ENCODE peak calls at places on chromosomes 16 and 17, in nine cellular contexts. E, W, A, I, T, U, O, V and R are unnamed samples.

GRCh38 chr17:77356109-77356689 is 215.4 kb downstream of the SEC14L1 start:
- DNase-seq in U (no peak), V (no peak), W (no peak), T (no peak), E (no peak), A (no peak), O (no peak), I (peak), R (no peak)

GRCh38 chr17:28402224-28402630 is 3.8 kb downstream of the SLC46A1 start:
- DNase-seq in W (no peak), U (no peak), I (no peak), E (no peak), T (no peak), A (no peak), O (no peak), V (no peak), R (no peak)

GRCh38 chr17:59972778-59973177 is 8.2 kb upstream of the RNFT1 start:
- DNase-seq in O (no peak), W (no peak), A (no peak), E (peak), U (no peak), I (no peak), T (peak), V (no peak), R (no peak)

GRCh38 chr16:11170696-11171447 is 85.1 kb downstream of the SOCS1 start:
- DNase-seq in V (no peak), I (no peak), U (no peak), O (no peak), E (no peak), W (no peak), A (no peak), T (no peak), R (no peak)

GRCh38 chr17:56744721-56745120 is 89.0 kb downstream of the C17orf67 start:
- DNase-seq in I (no peak), E (peak), T (no peak), O (no peak), V (no peak), A (no peak), W (no peak), U (no peak), R (no peak)

GRCh38 chr16:9060225-9060624 is 31.2 kb upstream of the HAPSTR1 start:
- DNase-seq in E (peak), O (no peak), T (no peak), I (no peak), A (no peak), U (no peak), W (no peak), V (no peak), R (no peak)

GRCh38 chr17:42537826-42538451 is 1.9 kb downstream of the NAGLU start:
- DNase-seq in W (no peak), A (no peak), I (no peak), O (no peak), T (no peak), U (no peak), E (no peak), V (no peak), R (no peak)

GRCh38 chr17:56913867-56914640 is at the start of gene TRIM25:
- DNase-seq in E (peak), V (peak), T (peak), A (no peak), U (peak), I (peak), O (peak), W (peak), R (peak)

GRCh38 chr17:2724783-2725164 is 13.2 kb upstream of the CLUH start:
- DNase-seq in O (no peak), W (no peak), V (peak), E (peak), T (no peak), A (no peak), I (no peak), U (peak), R (no peak)

GRCh38 chr17:77002103-77003045 is 134.2 kb downstream of the MGAT5B start:
- DNase-seq in U (peak), E (peak), A (no peak), I (no peak), T (peak), O (no peak), V (peak), W (no peak), R (no peak)

GRCh38 chr17:77542551-77543490 is 402.1 kb downstream of the SEC14L1 start:
- DNase-seq in U (peak), O (peak), E (peak), A (peak), V (peak), T (peak), I (peak), W (peak), R (peak)

GRCh38 chr17:4945176-4945943 is 3.0 kb downstream of the PFN1 start:
- DNase-seq in V (peak), I (peak), W (no peak), A (peak), E (peak), T (peak), U (peak), O (peak), R (peak)

GRCh38 chr17:78159575-78160158 is 8.7 kb upstream of the SYNGR2 start:
- DNase-seq in U (no peak), V (no peak), A (no peak), T (peak), W (no peak), I (no peak), E (peak), O (no peak), R (no peak)

GRCh38 chr16:67098599-67098998 is 11.1 kb upstream of the PHAF1 start:
- DNase-seq in W (no peak), T (no peak), U (no peak), E (no peak), I (no peak), V (no peak), A (no peak), O (no peak), R (no peak)

DNA sequence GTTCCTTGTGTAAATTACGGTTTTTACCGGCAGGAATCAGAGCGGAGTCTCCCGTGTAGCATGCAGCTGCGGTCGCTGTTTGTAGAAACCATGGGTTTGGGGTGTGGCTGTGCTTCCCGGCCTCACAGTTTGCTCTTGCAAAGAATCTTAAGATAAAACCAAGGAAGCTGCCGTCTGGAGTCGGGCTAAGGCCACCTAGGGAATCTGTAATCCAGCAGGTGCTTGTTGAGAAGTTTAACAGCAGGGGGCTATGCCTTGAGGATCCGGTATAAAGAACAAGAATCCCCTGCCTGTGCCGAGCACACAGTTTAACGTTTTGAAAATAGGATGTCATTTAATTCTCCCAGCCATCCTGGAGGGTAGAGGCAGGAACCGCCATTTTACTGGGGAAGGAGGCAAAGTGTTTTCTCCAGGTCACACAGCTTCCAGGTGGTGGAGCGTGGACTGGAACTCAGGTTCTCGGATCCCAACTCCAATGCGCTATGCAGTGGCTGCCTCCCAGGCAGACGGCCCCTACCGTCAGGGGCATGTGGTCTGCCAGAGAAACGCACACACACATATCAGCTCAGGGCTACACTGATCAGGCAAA is 6.0 kb upstream of the TLCD3A start:
- DNase-seq in T (no peak), O (no peak), E (no peak), U (no peak), V (peak), I (no peak), W (no peak), A (no peak), R (no peak)
- H3K4me3 ChIP-seq in T (no peak), O (no peak), E (no peak), U (no peak), V (no peak), I (no peak), W (no peak), A (no peak), R (no peak)

GRCh38 chr16:84366208-84366607 is 2.1 kb upstream of the ATP2C2 start:
- DNase-seq in I (no peak), U (no peak), W (no peak), T (no peak), E (no peak), V (no peak), A (no peak), O (no peak), R (no peak)

GRCh38 chr16:84369105-84369504 is 767 bp downstream of the ATP2C2 start:
- DNase-seq in I (no peak), O (no peak), E (no peak), V (no peak), U (no peak), T (no peak), A (no peak), W (no peak), R (no peak)

GRCh38 chr16:84368327-84368996 is at the start of gene ATP2C2:
- DNase-seq in O (no peak), E (no peak), V (peak), I (no peak), W (no peak), U (no peak), T (no peak), A (no peak), R (no peak)

GRCh38 chr16:84367297-84367680 is 1.0 kb upstream of the ATP2C2 start:
- DNase-seq in O (no peak), W (no peak), I (no peak), V (no peak), E (no peak), A (no peak), T (no peak), U (no peak), R (no peak)

DNA sequence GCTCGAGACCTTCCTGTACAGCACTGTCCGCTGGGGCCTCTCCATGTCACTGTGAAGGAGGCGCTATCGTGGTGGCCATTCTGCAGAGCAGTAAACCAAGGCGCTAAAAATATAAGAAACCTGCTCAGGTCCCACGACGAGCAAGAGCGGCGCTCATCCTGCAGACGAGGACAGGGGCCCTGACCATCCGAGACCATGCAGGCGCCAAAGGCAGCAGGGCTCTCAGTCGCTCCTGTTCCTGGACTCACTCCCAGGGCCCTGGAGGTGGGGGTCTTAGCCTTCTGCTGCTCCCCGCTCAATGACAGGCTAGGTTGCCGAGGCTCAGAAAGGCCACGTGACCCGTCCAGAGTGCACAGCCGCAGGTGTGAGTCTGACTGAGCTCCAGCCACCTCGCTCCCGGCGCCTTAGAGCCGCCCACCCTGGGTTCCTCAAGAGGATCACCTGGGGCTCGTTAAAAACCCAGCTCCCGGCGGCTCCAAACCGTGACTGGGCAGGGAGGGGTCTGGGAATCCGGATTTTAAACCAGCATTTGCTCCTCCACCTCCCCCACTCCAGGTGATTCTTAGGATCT is 503 bp upstream of the ATP2C2 start:
- DNase-seq in A (no peak), E (no peak), T (no peak), I (no peak), W (no peak), U (no peak), V (peak), O (no peak), R (no peak)
- H3K4me3 ChIP-seq in A (no peak), E (no peak), T (no peak), I (peak), W (no peak), U (peak), V (peak), O (no peak), R (no peak)

GRCh38 chr17:68248199-68248825 is 469 bp downstream of the AMZ2 start:
- DNase-seq in V (peak), T (peak), I (peak), O (no peak), E (peak), A (no peak), W (no peak), U (peak), R (no peak)

GRCh38 chr17:68248886-68249872 is 1.3 kb downstream of the AMZ2 start:
- DNase-seq in E (no peak), I (peak), T (no peak), O (peak), V (no peak), W (no peak), A (no peak), U (no peak), R (no peak)

GRCh38 chr17:68247445-68248198 is at the start of gene AMZ2:
- DNase-seq in O (peak), U (peak), A (peak), T (peak), I (peak), E (peak), W (peak), V (peak), R (peak)

DNA sequence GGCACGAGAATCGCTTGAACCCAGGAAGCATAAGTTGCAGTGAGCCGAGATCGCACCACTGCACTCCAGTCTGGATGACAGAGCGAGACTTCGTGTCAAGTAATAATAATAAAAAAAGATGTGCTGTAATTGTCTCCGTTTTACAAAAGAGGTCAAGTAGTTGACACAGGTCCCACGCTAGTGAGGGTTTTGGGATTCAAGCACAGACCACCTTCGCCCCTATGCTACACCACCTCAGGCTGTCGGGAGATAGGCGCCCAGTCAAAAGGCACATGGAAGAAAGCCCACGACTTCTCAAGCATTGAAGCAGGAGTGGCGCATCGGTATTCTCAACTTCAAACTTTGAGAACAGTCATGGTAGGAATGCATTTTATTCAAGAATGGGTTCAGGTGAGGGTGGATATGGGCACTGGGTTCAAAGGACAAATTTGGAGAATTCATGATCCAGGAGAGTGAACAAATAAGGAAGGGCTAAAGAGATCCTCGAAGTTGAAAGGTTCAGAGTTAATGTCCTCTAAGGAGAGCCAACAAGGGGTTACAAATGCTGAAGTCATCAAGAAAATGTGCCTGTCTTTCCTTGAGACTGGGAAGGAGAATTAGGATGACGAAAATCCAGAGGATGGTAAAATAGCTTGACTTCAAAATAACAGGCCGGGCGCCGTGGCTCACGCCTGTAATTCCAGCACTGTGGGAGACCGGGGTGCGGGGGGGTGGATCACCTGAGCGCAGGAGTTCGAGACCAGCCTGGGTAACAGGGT is 1.4 kb upstream of the AMZ2 start:
- DNase-seq in E (no peak), A (no peak), O (no peak), U (no peak), V (no peak), T (no peak), W (no peak), I (no peak), R (no peak)
- H3K4me3 ChIP-seq in E (no peak), A (no peak), O (no peak), U (peak), V (no peak), T (no peak), W (peak), I (no peak), R (no peak)

GRCh38 chr16:14493791-14494190 is 136.3 kb downstream of the PARN start:
- DNase-seq in U (no peak), A (no peak), W (no peak), E (no peak), V (no peak), O (no peak), I (no peak), T (no peak), R (no peak)
- H3K4me3 ChIP-seq in U (no peak), A (no peak), W (no peak), E (no peak), V (no peak), O (no peak), I (no peak), T (no peak), R (no peak)

GRCh38 chr17:32126746-32127145 is 15.6 kb upstream of the RHOT1 start:
- DNase-seq in E (no peak), I (no peak), U (no peak), V (no peak), W (no peak), T (no peak), O (no peak), A (no peak), R (no peak)

GRCh38 chr17:32124985-32125847 is 17.1 kb upstream of the RHOT1 start:
- DNase-seq in O (no peak), V (no peak), T (no peak), W (no peak), I (no peak), E (no peak), U (peak), A (no peak), R (no peak)

GRCh38 chr17:32126325-32126724 is 16.0 kb upstream of the RHOT1 start:
- DNase-seq in W (no peak), A (no peak), E (no peak), V (no peak), O (no peak), T (no peak), U (no peak), I (no peak), R (no peak)

GRCh38 chr17:32125848-32126153 is 16.5 kb upstream of the RHOT1 start:
- DNase-seq in I (no peak), A (no peak), E (no peak), O (no peak), V (no peak), T (no peak), W (no peak), U (no peak), R (no peak)

DNA sequence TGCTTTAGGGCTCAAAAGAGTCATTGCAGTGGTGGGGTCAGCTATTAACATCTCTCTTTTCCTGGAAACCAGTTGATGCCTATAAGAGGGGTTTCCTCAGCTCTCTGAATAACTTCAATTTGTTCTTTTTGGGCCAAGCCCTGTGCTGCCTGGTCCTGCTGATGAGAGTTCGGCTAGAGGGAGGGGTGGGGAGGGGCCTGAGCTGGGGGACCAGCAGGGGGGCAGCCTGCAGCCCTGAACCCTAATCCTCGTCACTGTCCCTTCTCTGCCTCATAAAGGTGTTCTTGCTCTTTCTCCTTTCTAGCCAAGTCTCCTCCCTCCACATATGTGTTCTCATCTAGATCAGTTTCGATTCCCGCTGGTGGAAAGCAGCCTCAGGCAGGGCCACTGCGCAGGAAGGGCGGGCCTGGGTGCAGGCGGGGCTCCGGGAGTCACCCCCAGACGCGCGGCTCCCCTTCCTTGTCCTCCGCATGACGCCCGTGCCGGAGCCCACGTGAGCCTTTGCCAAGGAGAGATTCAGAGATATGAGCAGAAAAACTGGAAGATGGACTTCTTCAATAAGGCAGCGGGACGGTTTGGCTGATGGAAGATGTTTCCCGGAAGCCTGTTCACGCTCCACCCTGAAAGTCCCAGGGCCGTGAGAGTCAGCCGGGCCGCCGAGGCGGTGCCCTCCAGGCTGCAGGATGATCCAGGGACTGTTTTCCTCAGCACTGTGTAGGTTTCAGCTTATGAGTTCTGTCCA is 15.0 kb upstream of the RHOT1 start:
- DNase-seq in O (peak), E (peak), T (no peak), I (peak), A (no peak), V (peak), W (peak), U (peak), R (peak)
- H3K4me3 ChIP-seq in O (peak), E (peak), T (peak), I (peak), A (peak), V (peak), W (peak), U (peak), R (peak)

GRCh38 chr17:75152523-75152922 is 1.8 kb downstream of the JPT1 start:
- DNase-seq in V (no peak), A (no peak), O (no peak), E (no peak), I (no peak), U (no peak), W (no peak), T (no peak), R (no peak)
- H3K4me3 ChIP-seq in V (peak), A (peak), O (peak), E (peak), I (no peak), U (peak), W (no peak), T (peak), R (no peak)

DNA sequence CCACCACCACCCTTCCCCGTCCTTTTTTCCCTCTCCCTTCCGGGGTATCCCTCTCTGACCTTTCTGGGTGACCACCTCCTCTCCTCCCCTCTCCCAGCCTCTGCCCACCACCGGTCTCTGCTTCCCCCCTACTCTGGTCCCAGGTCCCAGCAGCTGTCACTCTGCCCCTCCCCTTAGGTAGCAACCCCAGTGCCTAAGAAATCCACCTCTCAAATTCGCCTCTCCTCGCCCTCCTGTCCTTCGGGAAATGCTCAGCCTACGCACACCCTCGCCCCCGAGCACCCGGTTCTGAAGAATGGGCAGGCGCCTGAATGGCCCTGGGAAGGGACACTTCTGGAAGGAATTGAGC is 775 bp upstream of the SP6 start:
- DNase-seq in U (no peak), T (no peak), E (no peak), O (no peak), W (no peak), I (no peak), V (no peak), A (no peak), R (no peak)
- H3K4me3 ChIP-seq in U (no peak), T (no peak), E (no peak), O (no peak), W (no peak), I (no peak), V (no peak), A (no peak), R (no peak)

DNA sequence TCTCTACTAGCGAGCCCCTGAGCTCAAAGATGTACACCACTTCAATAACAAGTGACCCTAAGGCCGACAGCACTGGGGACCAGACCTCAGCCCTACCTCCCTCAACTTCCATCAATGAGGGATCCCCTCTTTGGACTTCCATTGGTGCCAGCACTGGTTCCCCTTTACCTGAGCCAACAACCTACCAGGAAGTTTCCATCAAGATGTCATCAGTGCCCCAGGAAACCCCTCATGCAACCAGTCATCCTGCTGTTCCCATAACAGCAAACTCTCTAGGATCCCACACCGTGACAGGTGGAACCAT is 734 bp downstream of the SPN start:
- DNase-seq in E (no peak), V (no peak), U (no peak), W (no peak), O (no peak), I (no peak), T (no peak), A (no peak), R (no peak)
- H3K4me3 ChIP-seq in E (no peak), V (no peak), U (no peak), W (peak), O (peak), I (peak), T (no peak), A (no peak), R (no peak)